ENCODE peak calls at places on chromosomes 3 and 15, in nine cellular contexts. Y, U, R, B, G, O, T, Z and P are unnamed samples.

GRCh38 chr3:102169915-102170479 is 264.8 kb upstream of the ZPLD1 start:
- DNase-seq in Y (no peak), U (no peak), R (no peak), B (no peak), G (no peak), O (no peak), T (no peak), Z (no peak), P (no peak)

GRCh38 chr3:21273256-21273999 is 477.6 kb downstream of the ZNF385D start:
- DNase-seq in Y (no peak), U (no peak), R (peak; percentile 29), B (no peak), G (no peak), O (no peak), T (no peak), Z (no peak), P (no peak)

GRCh38 chr3:134677196-134677986 is 26.6 kb upstream of the KY start:
- DNase-seq in Y (no peak), U (no peak), R (no peak), B (no peak), G (no peak), O (no peak), T (no peak), Z (no peak), P (no peak)

GRCh38 chr3:193970773-193971206 is 165.2 kb upstream of the HES1 start:
- DNase-seq in Y (no peak), U (no peak), R (no peak), B (no peak), G (no peak), O (no peak), T (peak; percentile 45), Z (peak; percentile 61), P (no peak)

GRCh38 chr15:75182187-75183131 is 19.2 kb upstream of the C15orf39 start:
- DNase-seq in Y (no peak), U (peak; percentile 36), R (no peak), B (no peak), G (no peak), O (peak; percentile 42), T (no peak), Z (no peak), P (no peak)

GRCh38 chr3:127799476-127800222 is 22.7 kb downstream of the MGLL start:
- DNase-seq in Y (no peak), U (no peak), R (peak; percentile 76), B (no peak), G (no peak), O (no peak), T (peak; percentile 67), Z (peak; percentile 83), P (no peak)

GRCh38 chr3:158313344-158313927 is 203.5 kb downstream of the RSRC1 start:
- DNase-seq in Y (no peak), U (no peak), R (peak; percentile 48), B (no peak), G (no peak), O (no peak), T (peak; percentile 22), Z (peak; percentile 32), P (no peak)

GRCh38 chr15:101433396-101433795 is 56.1 kb downstream of the PCSK6 start:
- DNase-seq in Y (no peak), U (no peak), R (no peak), B (no peak), G (no peak), O (no peak), T (no peak), Z (no peak), P (no peak)

GRCh38 chr15:57527382-57528091 is 64.2 kb upstream of the MYZAP start:
- DNase-seq in Y (no peak), U (peak; percentile 45), R (peak; percentile 90), B (no peak), G (no peak), O (peak; percentile 51), T (peak; percentile 66), Z (peak; percentile 68), P (no peak)

GRCh38 chr15:58487041-58487723 is 55.4 kb downstream of the LIPC start:
- DNase-seq in Y (no peak), U (no peak), R (no peak), B (no peak), G (no peak), O (no peak), T (no peak), Z (no peak), P (no peak)

GRCh38 chr3:15205934-15206661 is at the start of gene CAPN7:
- DNase-seq in Y (peak; percentile 93), U (peak; percentile 93), R (peak; percentile 91), B (peak; percentile 96), G (peak; percentile 84), O (peak; percentile 99), T (peak; percentile 83), Z (peak; percentile 89), P (peak; percentile 95)

GRCh38 chr3:176814252-176814651 is 383.0 kb downstream of the TBL1XR1 start:
- DNase-seq in Y (no peak), U (no peak), R (peak; percentile 70), B (no peak), G (no peak), O (peak; percentile 51), T (no peak), Z (peak; percentile 17), P (no peak)

GRCh38 chr15:51374131-51374530 is 32.7 kb downstream of the GLDN start:
- DNase-seq in Y (no peak), U (no peak), R (no peak), B (no peak), G (no peak), O (no peak), T (no peak), Z (no peak), P (no peak)

GRCh38 chr3:13902648-13903238 is 22.9 kb upstream of the WNT7A start:
- DNase-seq in Y (no peak), U (no peak), R (no peak), B (no peak), G (no peak), O (no peak), T (no peak), Z (no peak), P (no peak)
- H3K9me3 ChIP-seq in Y (no peaks in the 10 kb centered on the region), U (no peaks in the 10 kb centered on the region), R (no peaks in the 10 kb centered on the region), B (peaks cover 39% of the 10 kb centered on the region), G (peaks cover 71% of the 10 kb centered on the region), O (peaks cover 14% of the 10 kb centered on the region), T (no peaks in the 10 kb centered on the region), Z (peaks cover 32% of the 10 kb centered on the region), P (peaks cover 24% of the 10 kb centered on the region)

DNA sequence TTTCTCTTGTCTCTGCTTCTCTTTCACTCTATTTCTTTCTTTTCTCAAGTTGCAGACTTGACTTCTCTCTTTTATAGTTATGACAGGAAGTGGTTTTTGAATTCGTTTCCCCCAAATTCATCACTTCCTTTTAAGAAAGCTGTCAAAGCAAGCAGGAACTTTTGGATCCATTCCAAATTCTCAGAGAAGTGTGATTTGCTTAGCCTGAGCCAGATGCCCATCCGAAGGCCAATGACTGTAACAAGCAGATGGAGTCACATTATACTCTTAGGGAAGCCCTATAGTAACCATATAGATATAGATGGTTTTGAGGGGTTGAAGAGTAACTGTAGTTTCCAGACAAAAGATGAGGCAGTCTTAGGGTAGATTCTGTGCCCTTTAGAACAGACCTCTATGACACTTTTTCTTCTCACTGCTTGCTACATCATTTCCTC is 592.0 kb upstream of the KCNMB2 start:
- DNase-seq in Y (no peak), U (no peak), R (no peak), B (no peak), G (no peak), O (no peak), T (no peak), Z (no peak), P (no peak)
- H3K9me3 ChIP-seq in Y (no peaks in the 10 kb centered on the region), U (no peaks in the 10 kb centered on the region), R (no peaks in the 10 kb centered on the region), B (no peaks in the 10 kb centered on the region), G (no peaks in the 10 kb centered on the region), O (no peaks in the 10 kb centered on the region), T (no peaks in the 10 kb centered on the region), Z (no peaks in the 10 kb centered on the region), P (no peaks in the 10 kb centered on the region)

DNA sequence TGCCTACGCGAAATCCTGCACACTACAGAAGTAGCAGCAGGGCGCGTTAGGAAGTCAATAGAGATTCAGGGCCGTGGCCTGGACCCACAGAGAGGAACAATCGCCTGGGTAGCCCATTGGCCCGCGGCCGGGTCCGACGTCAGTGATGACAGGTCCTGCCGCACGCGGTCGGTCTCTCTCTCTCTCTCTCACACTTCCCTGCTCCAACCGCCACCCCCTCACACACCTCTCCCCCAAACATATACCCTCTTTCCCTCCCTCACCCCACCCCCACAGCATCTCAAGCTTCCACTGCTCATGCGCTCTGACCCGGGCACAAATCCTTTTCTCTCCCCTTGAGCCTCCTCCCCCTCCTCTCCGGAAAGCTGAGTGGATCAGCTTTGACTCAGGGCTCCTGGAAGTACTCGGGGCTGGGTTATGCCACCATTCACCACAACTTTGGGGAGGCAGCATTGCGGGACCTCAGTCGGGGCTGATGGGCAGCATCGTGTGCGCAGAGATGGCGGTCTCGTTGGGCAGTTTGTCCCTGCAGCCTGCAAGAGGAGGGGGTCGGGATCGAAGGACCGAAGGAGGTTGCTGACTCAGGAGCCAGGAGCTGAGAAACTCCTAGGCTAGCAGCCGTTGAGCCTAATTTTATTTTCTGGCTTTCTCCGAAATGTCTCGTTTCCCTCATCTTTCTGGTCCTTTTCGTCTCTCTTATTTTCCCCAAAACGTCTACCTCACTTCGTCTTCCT is 9.0 kb downstream of the ZIC4 start:
- DNase-seq in Y (no peak), U (no peak), R (no peak), B (no peak), G (no peak), O (no peak), T (no peak), Z (no peak), P (no peak)
- H3K9me3 ChIP-seq in Y (no peaks in the 10 kb centered on the region), U (no peaks in the 10 kb centered on the region), R (no peaks in the 10 kb centered on the region), B (no peaks in the 10 kb centered on the region), G (no peaks in the 10 kb centered on the region), O (no peaks in the 10 kb centered on the region), T (no peaks in the 10 kb centered on the region), Z (peaks cover 1% of the 10 kb centered on the region), P (no peaks in the 10 kb centered on the region)

GRCh38 chr3:75727985-75728384 is 57.4 kb downstream of the ZNF717 start:
- DNase-seq in Y (no peak), U (no peak), R (no peak), B (no peak), G (no peak), O (no peak), T (no peak), Z (no peak), P (no peak)
- H3K9me3 ChIP-seq in Y (peaks cover 45% of the 10 kb centered on the region), U (peaks cover 4% of the 10 kb centered on the region), R (no peaks in the 10 kb centered on the region), B (peaks cover 12% of the 10 kb centered on the region), G (peaks cover 91% of the 10 kb centered on the region), O (peaks cover 18% of the 10 kb centered on the region), T (no peaks in the 10 kb centered on the region), Z (peaks cover 31% of the 10 kb centered on the region), P (peaks cover under 1% of the 10 kb centered on the region)